ENCODE peak calls at places on chromosomes 7 and 10, in four cellular contexts. One of them, this sample, is unnamed.

GRCh38 chr10:18214692-18215563 is 74.7 kb downstream of the CACNB2 start:
- DNase-seq in EL: peak
- DNase-seq in H9: peak
- DNase-seq in stimulated activated CD4-positive, alpha-beta T cell treated with anti-CD3 and anti-CD28 coated beads, Interleukin-2, amount 100 ng/mL, for 48 hours: peak
- DNase-seq in this sample: no peak

GRCh38 chr10:17201165-17202013 is at the start of gene TRDMT1:
- DNase-seq in EL: peak
- DNase-seq in H9: peak
- DNase-seq in stimulated activated CD4-positive, alpha-beta T cell treated with anti-CD3 and anti-CD28 coated beads, Interleukin-2, amount 100 ng/mL, for 48 hours: peak
- DNase-seq in this sample: peak

GRCh38 chr10:49395741-49396665 is at the start of gene DRGX:
- DNase-seq in EL: no peak
- DNase-seq in H9: no peak
- DNase-seq in stimulated activated CD4-positive, alpha-beta T cell treated with anti-CD3 and anti-CD28 coated beads, Interleukin-2, amount 100 ng/mL, for 48 hours: no peak
- DNase-seq in this sample: no peak

GRCh38 chr10:53598914-53599313 is 826.3 kb upstream of the MBL2 start:
- DNase-seq in EL: no peak
- DNase-seq in H9: peak
- DNase-seq in stimulated activated CD4-positive, alpha-beta T cell treated with anti-CD3 and anti-CD28 coated beads, Interleukin-2, amount 100 ng/mL, for 48 hours: no peak
- DNase-seq in this sample: no peak

GRCh38 chr7:4042402-4042801 is 639.7 kb upstream of the FOXK1 start:
- DNase-seq in EL: no peak
- DNase-seq in H9: no peak
- DNase-seq in stimulated activated CD4-positive, alpha-beta T cell treated with anti-CD3 and anti-CD28 coated beads, Interleukin-2, amount 100 ng/mL, for 48 hours: no peak
- DNase-seq in this sample: no peak

GRCh38 chr7:50679218-50680007 is 103.3 kb downstream of the GRB10 start:
- DNase-seq in EL: peak
- DNase-seq in H9: no peak
- DNase-seq in stimulated activated CD4-positive, alpha-beta T cell treated with anti-CD3 and anti-CD28 coated beads, Interleukin-2, amount 100 ng/mL, for 48 hours: no peak
- DNase-seq in this sample: no peak

GRCh38 chr10:95273393-95274312 is 17.1 kb downstream of the PDLIM1 start:
- DNase-seq in EL: peak
- DNase-seq in H9: no peak
- DNase-seq in stimulated activated CD4-positive, alpha-beta T cell treated with anti-CD3 and anti-CD28 coated beads, Interleukin-2, amount 100 ng/mL, for 48 hours: no peak
- DNase-seq in this sample: no peak

GRCh38 chr7:75024922-75025321 is 48.7 kb downstream of the RCC1L start:
- DNase-seq in EL: no peak
- DNase-seq in H9: no peak
- DNase-seq in stimulated activated CD4-positive, alpha-beta T cell treated with anti-CD3 and anti-CD28 coated beads, Interleukin-2, amount 100 ng/mL, for 48 hours: no peak
- DNase-seq in this sample: no peak

GRCh38 chr10:56286096-56286495 is 75.0 kb downstream of the ZWINT start:
- DNase-seq in EL: no peak
- DNase-seq in H9: no peak
- DNase-seq in stimulated activated CD4-positive, alpha-beta T cell treated with anti-CD3 and anti-CD28 coated beads, Interleukin-2, amount 100 ng/mL, for 48 hours: no peak
- DNase-seq in this sample: no peak